ENCODE peak calls at places on chromosomes 2 and 18, in seven cellular contexts. A is GM12891, R is H1, F is GM12878, O is HepG2, H is SK-N-SH, L is K562. Z is an unnamed sample.

GRCh38 chr2:86513948-86514660 is 49.1 kb downstream of the CHMP3 start:
- DNase-seq in R (no peak), L (no peak), O (no peak), F (no peak), H (no peak), A (no peak), Z (no peak)

GRCh38 chr2:180694445-180695421 is 285.7 kb upstream of the UBE2E3 start:
- DNase-seq in R (no peak), A (no peak), O (no peak), H (no peak), F (no peak), L (no peak), Z (no peak)

GRCh38 chr18:5987217-5987616 is 91.9 kb upstream of the TMEM200C start:
- DNase-seq in F (no peak), A (no peak), L (no peak), O (no peak), R (no peak), H (no peak), Z (no peak)

GRCh38 chr18:48777737-48778111 is 173.0 kb downstream of the SMAD7 start:
- DNase-seq in A (no peak), O (peak), F (no peak), H (peak), L (no peak), R (no peak), Z (no peak)

GRCh38 chr2:218401834-218402370 is 2.2 kb downstream of the CTDSP1 start:
- DNase-seq in A (no peak), F (no peak), L (no peak), H (no peak), O (no peak), R (no peak), Z (no peak)

GRCh38 chr2:223837290-223838061 is at the start of gene AP1S3:
- DNase-seq in F (no peak), L (peak), H (peak), R (peak), A (peak), O (peak), Z (peak)

GRCh38 chr2:69026026-69026425 is 13.0 kb downstream of the ANTXR1 start:
- DNase-seq in R (no peak), F (peak), O (peak), H (no peak), A (no peak), L (peak), Z (no peak)

GRCh38 chr2:218000137-218000536 is 2.7 kb downstream of the TNS1 start:
- DNase-seq in A (no peak), O (no peak), L (no peak), H (no peak), F (no peak), R (no peak), Z (no peak)

GRCh38 chr2:74383254-74383653 is 3.1 kb upstream of the DCTN1 start:
- DNase-seq in O (peak), H (no peak), A (no peak), L (no peak), F (no peak), R (no peak), Z (no peak)

GRCh38 chr18:12405066-12405465 is 2.7 kb upstream of the PRELID3A start:
- DNase-seq in O (no peak), F (no peak), H (no peak), A (no peak), R (no peak), L (no peak), Z (no peak)

GRCh38 chr2:109145286-109145685 is 16.3 kb downstream of the SH3RF3 start:
- DNase-seq in R (no peak), H (no peak), O (no peak), L (no peak), A (no peak), F (no peak), Z (no peak)

GRCh38 chr2:100750143-100750542 is 69.8 kb upstream of the NPAS2 start:
- DNase-seq in A (no peak), O (no peak), L (no peak), H (no peak), R (no peak), F (no peak), Z (no peak)

GRCh38 chr2:154402138-154402714 is 296.3 kb upstream of the KCNJ3 start:
- DNase-seq in H (peak), A (no peak), L (no peak), R (no peak), O (peak), F (no peak), Z (no peak)

GRCh38 chr2:234422895-234423505 is 73.9 kb downstream of the ARL4C start:
- DNase-seq in L (no peak), A (no peak), O (no peak), R (no peak), H (no peak), F (no peak), Z (no peak)

GRCh38 chr18:54440292-54440691 is 82.6 kb downstream of the C18orf54 start:
- DNase-seq in O (no peak), A (no peak), H (no peak), R (no peak), L (no peak), F (no peak), Z (no peak)

GRCh38 chr2:9552491-9553178 is 3.0 kb downstream of the ADAM17 start:
- DNase-seq in O (no peak), R (no peak), H (no peak), L (peak), F (no peak), A (no peak), Z (no peak)

GRCh38 chr18:32906506-32907214 is 133.8 kb upstream of the KLHL14 start:
- DNase-seq in O (no peak), R (no peak), H (no peak), L (no peak), F (no peak), A (no peak), Z (no peak)

GRCh38 chr2:120820263-120820884 is 84.7 kb downstream of the GLI2 start:
- DNase-seq in O (no peak), H (peak), L (no peak), F (no peak), A (no peak), R (no peak), Z (no peak)
- TF ChIP-seq TAF1 in O (no peak), H (no peak), L (no peak), F (no peak), A (no peak), R (no peak), Z (no peak)

DNA sequence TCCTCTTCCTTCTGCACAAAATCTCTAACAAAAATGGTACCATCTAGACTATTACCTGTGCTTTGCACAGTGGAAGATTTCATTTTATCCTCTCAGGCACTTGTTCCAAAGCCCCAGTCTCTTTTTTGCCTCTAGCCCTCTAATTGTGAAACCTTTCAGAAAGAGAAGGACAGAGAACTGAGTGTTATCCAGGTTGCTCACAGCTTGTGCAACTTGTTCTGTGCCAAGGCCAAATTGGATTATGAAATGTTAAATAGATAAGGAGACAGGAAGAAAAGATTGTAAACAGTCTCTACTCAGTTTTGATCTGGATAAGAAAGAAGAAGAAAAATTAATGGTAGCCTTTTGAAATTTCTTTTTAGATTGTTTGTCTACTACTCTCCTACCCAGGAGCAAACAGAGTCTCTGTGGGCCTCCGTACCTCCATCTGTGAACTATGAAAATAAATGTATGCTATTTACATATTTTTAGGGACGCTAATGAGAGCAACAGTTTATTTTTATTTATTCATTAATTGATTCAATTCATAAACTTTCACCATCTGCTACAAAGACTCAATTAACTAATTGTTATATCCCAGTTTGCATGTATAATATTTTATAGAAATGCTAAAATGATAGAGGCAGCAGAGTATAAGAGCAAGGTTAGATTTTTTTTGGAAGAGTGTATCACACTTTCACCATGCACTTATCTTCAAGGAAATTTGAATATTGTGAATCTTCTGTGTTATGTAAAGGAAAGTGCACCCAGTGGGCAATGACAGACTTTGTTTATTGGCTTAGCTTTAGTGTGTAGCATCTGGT is 339.0 kb upstream of the ETAA1 start:
- DNase-seq in H (no peak), A (no peak), O (peak), R (no peak), L (no peak), F (no peak), Z (no peak)
- TF ChIP-seq TAF1 in H (no peak), A (no peak), O (no peak), R (no peak), L (no peak), F (no peak), Z (no peak)

DNA sequence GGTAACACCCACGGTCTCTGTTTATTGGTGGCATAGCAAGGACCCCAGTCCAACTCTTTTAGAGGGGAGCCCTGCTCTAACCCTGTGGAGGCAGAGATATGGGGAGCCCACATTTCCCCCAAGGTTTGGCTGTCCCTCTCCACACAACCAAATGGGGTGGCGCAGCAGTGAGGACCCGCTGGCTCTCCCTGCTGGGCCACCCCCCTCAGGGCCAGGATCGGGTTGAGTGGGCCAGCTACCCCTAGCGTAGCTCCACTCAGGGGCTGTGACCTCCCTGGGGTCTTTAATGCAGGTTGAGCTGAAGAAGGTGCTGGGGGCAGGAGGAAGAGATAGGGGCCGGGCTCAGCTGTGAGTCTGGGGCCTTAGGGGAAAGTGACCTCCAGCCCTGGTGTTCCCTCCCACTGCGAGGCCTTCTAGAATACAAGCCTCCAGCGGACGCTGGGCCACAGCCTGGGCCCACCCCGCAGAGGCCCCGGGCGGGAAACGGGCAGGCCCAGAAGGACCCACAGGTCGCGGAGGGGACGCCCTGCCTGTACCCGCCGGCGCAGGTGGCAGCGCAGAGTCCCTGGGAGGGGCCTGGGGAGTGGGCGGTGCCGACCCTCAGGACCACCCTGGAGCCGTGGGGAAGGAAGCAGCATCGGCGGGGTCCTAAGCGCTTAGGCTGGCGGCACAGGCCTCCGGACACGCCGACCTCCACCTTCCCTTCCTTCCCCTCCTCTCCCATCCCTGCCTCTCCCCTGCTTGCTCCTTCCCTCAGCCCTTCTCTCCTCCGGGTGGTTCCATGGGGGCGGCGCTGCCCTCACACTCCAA is 9.6 kb downstream of the CROCC2 start:
- DNase-seq in H (no peak), F (no peak), O (no peak), L (no peak), R (no peak), A (no peak), Z (no peak)
- TF ChIP-seq TAF1 in H (no peak), F (no peak), O (no peak), L (no peak), R (no peak), A (no peak), Z (no peak)

GRCh38 chr2:238228700-238229099 is 11.1 kb downstream of the HES6 start:
- DNase-seq in F (no peak), L (no peak), A (no peak), R (no peak), H (no peak), O (no peak), Z (no peak)
- TF ChIP-seq TAF1 in F (no peak), L (no peak), A (no peak), R (no peak), H (no peak), O (no peak), Z (no peak)

GRCh38 chr18:13618760-13619438 is 107.5 kb downstream of the FAM210A start:
- DNase-seq in H (no peak), A (no peak), L (no peak), O (no peak), F (no peak), R (no peak), Z (no peak)
- TF ChIP-seq TAF1 in H (no peak), A (no peak), L (no peak), O (no peak), F (no peak), R (no peak), Z (no peak)

GRCh38 chr2:44949329-44950151 is 8.0 kb downstream of the SIX3 start:
- DNase-seq in L (no peak), F (no peak), H (peak), A (no peak), O (no peak), R (no peak), Z (no peak)
- TF ChIP-seq TAF1 in L (no peak), F (no peak), H (no peak), A (no peak), O (no peak), R (no peak), Z (no peak)

DNA sequence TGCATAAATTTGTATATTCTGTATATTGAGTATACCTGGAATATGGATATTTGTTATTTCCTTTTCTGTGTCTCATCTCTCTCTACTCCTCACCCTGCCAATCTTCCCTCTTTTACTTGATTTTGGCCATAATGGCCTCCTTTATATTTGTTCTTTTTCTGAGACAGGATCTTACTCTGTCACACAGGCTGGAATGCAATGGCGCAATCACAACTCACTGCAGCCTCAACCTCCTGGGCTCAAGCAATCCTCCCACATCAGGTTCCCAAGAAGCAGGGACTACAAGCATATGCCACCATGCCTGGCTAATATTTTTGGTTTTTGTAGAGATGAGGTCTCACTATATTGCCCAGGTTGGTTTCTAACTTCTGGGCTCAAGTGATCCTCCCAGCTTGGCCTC is 30.5 kb downstream of the PREPL start:
- DNase-seq in O (peak), L (no peak), F (no peak), A (no peak), H (no peak), R (no peak), Z (no peak)
- TF ChIP-seq TAF1 in O (no peak), L (no peak), F (no peak), A (no peak), H (no peak), R (no peak), Z (no peak)

GRCh38 chr2:19674051-19675002 is 227.5 kb downstream of the TTC32 start:
- DNase-seq in F (no peak), R (no peak), O (no peak), L (no peak), A (no peak), H (no peak), Z (no peak)

GRCh38 chr2:19671907-19672306 is 229.9 kb downstream of the TTC32 start:
- DNase-seq in A (no peak), H (no peak), R (no peak), O (no peak), F (no peak), L (no peak), Z (no peak)

GRCh38 chr2:19671311-19671710 is 230.5 kb downstream of the TTC32 start:
- DNase-seq in R (no peak), A (no peak), H (no peak), L (no peak), O (no peak), F (no peak), Z (no peak)

GRCh38 chr2:19675003-19675629 is 226.7 kb downstream of the TTC32 start:
- DNase-seq in O (no peak), F (no peak), A (no peak), H (peak), R (no peak), L (no peak), Z (no peak)

DNA sequence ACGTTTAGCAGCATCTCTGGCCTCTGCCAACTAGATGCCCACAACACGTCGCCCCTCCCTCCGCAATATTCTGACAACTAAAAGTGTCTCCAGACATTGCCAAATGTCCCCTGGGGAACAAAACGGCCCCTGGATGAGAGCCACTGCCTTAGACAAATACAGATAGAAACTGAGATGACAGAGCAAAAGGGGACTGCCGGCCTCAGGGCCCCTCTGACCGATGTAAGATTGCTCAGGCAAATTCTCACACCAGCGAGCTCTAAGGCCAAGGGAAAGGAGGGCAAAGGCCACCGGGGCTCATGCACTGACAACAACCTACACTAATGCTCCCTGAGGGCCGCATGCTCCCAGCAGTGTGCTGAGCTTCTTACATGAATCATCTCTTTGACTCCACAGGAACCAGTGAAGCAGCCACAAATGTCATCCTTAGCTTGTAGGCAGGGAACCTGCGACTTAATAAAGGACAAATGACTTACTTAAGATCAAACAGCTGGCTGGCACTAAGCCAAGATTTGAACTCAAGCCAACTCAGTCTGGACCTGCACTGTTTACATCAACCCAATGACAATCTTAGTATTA is 228.5 kb downstream of the TTC32 start:
- DNase-seq in A (no peak), L (no peak), F (no peak), R (no peak), O (peak), H (peak), Z (no peak)
- TF ChIP-seq TAF1 in A (no peak), L (no peak), F (no peak), R (no peak), O (no peak), H (no peak), Z (no peak)

Z was measured in GM12892.